ENCODE peak calls at places on chromosome 13, in four cellular contexts. D is K562, O is GM12878, X is HL-60. I is an unnamed sample.

GRCh38 chr13:53788286-53788685 is 759.7 kb downstream of the OLFM4 start:
- DNase-seq in D (no peak), O (no peak), X (no peak), I (no peak)

GRCh38 chr13:94705081-94705751 is 7.1 kb downstream of the SOX21 start:
- DNase-seq in D (no peak), O (no peak), X (no peak), I (no peak)

GRCh38 chr13:85031771-85032170 is 767.4 kb downstream of the SLITRK6 start:
- DNase-seq in D (no peak), O (no peak), X (no peak), I (no peak)

GRCh38 chr13:54989418-54989817 is 1960.8 kb downstream of the OLFM4 start:
- DNase-seq in D (no peak), O (no peak), X (no peak), I (no peak)

GRCh38 chr13:112877976-112878955 is 90.7 kb upstream of the MCF2L start:
- DNase-seq in D (no peak), O (no peak), X (no peak), I (no peak)

GRCh38 chr13:42420304-42420703 is 148.4 kb downstream of the AKAP11 start:
- DNase-seq in D (no peak), O (peak), X (no peak), I (peak)

GRCh38 chr13:86193281-86193680 is 394.1 kb upstream of the SLITRK6 start:
- DNase-seq in D (no peak), O (no peak), X (no peak), I (no peak)

GRCh38 chr13:71148391-71148790 is 718.6 kb downstream of the DACH1 start:
- DNase-seq in D (no peak), O (no peak), X (no peak), I (no peak)

GRCh38 chr13:27988520-27988919 is at the start of gene URAD:
- DNase-seq in D (no peak), O (no peak), X (no peak), I (no peak)

GRCh38 chr13:23901365-23901764 is 4.1 kb upstream of the C1QTNF9B start:
- DNase-seq in D (no peak), O (no peak), X (no peak), I (no peak)

GRCh38 chr13:25406377-25406776 is 34.6 kb downstream of the ATP8A2 start:
- DNase-seq in D (peak), O (no peak), X (peak), I (no peak)

GRCh38 chr13:69828527-69828926 is 279.1 kb upstream of the ATXN8OS start:
- DNase-seq in D (no peak), O (no peak), X (no peak), I (no peak)

GRCh38 chr13:42047561-42048322 is 706 bp upstream of the DGKH start:
- DNase-seq in D (peak), O (peak), X (peak), I (peak)

GRCh38 chr13:34721631-34722144 is 220.4 kb upstream of the NBEA start:
- DNase-seq in D (no peak), O (no peak), X (no peak), I (no peak)

GRCh38 chr13:25421602-25422001 is 49.8 kb downstream of the ATP8A2 start:
- DNase-seq in D (no peak), O (no peak), X (no peak), I (no peak)

GRCh38 chr13:84192125-84192524 is 309.9 kb upstream of the SLITRK1 start:
- DNase-seq in D (no peak), O (no peak), X (no peak), I (no peak)

GRCh38 chr13:111371211-111371610 is 50.8 kb downstream of the TEX29 start:
- DNase-seq in D (no peak), O (no peak), X (no peak), I (no peak)

DNA sequence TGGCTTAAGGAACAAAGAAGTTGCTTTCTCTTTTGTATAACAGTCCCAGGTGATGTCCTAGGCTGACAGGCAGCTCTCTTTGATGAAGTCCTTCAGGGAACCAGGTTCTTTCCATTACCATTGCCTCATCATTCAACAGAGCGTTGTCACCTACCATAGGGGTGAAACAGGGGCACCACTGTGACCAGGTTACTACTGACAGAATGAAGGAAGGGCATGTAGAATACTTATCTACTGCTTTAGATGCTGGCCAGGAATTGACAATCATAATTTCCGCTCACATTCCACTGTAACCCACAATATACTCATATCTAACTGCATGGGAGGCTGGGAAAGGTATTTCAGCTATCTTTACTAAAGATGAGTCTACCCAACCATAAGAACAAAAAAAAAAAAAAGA is 148.0 kb upstream of the FNDC3A start:
- DNase-seq in D (no peak), O (no peak), X (no peak), I (no peak)
- TF ChIP-seq SPI1 in D (no peak), O (no peak), X (no peak), I (no peak)

GRCh38 chr13:98344392-98344791 is 167.3 kb upstream of the RNF113B start:
- DNase-seq in D (no peak), O (no peak), X (no peak), I (no peak)
- TF ChIP-seq SPI1 in D (no peak), O (no peak), X (no peak), I (no peak)

DNA sequence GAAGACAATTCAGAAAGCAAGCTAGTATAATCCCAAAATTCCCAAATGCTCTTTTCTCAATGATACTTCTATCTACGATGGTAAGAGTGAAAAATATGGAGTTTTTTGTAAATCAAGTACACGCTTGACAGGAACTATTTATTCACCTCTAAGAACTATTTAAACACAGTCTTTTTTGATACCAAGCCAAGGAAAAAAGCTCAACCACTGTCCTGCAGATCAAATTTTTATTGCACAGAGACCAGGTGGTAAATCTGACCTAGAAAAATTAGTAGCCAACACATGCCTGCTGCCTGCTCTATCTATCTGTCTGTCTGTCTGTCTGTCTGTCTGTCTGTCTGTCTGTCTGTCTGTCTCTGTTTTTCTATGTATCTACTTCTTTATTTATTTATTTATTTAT is 292.2 kb downstream of the MZT1 start:
- DNase-seq in D (no peak), O (no peak), X (no peak), I (no peak)
- TF ChIP-seq SPI1 in D (no peak), O (no peak), X (no peak), I (no peak)

GRCh38 chr13:20188649-20189553 is 3.8 kb downstream of the GJB2 start:
- DNase-seq in D (peak), O (no peak), X (peak), I (no peak)
- TF ChIP-seq SPI1 in D (peak), O (no peak), X (peak), I (no peak)

GRCh38 chr13:108962652-108963051 is 333.2 kb downstream of the MYO16 start:
- DNase-seq in D (no peak), O (no peak), X (no peak), I (no peak)
- TF ChIP-seq SPI1 in D (no peak), O (no peak), X (no peak), I (no peak)

GRCh38 chr13:109509154-109509905 is 277.1 kb downstream of the IRS2 start:
- DNase-seq in D (no peak), O (no peak), X (no peak), I (no peak)
- TF ChIP-seq SPI1 in D (no peak), O (no peak), X (no peak), I (no peak)

DNA sequence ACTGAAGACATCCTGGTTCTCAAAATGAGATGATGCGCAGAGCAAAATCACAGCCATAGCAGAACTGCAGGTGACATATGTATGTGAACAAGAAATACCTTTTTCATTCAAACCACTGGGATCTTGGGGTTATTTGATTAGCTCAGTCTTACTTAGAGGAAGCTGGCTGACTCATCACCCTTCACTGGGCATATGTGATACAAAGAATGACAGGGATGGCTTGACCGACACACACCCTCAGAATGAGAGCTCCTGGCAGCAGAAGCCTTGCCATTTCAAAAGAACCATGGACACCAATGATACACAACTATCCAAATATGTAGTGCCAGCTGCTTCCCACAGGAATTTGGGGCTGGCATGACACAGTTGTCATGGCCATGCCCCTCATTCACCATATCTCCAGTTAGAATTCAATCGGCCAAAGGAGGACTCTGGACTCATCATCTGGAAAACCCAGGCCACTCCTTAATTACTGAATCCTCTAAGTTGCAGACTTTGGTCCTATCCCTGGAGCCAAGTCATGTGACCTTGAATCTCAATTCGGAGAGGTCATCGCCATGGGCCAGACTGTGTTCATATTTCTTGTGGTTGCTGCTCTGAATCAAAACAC is 115.8 kb downstream of the KATNAL1 start:
- DNase-seq in D (no peak), O (no peak), X (no peak), I (no peak)
- TF ChIP-seq SPI1 in D (no peak), O (no peak), X (no peak), I (no peak)

DNA sequence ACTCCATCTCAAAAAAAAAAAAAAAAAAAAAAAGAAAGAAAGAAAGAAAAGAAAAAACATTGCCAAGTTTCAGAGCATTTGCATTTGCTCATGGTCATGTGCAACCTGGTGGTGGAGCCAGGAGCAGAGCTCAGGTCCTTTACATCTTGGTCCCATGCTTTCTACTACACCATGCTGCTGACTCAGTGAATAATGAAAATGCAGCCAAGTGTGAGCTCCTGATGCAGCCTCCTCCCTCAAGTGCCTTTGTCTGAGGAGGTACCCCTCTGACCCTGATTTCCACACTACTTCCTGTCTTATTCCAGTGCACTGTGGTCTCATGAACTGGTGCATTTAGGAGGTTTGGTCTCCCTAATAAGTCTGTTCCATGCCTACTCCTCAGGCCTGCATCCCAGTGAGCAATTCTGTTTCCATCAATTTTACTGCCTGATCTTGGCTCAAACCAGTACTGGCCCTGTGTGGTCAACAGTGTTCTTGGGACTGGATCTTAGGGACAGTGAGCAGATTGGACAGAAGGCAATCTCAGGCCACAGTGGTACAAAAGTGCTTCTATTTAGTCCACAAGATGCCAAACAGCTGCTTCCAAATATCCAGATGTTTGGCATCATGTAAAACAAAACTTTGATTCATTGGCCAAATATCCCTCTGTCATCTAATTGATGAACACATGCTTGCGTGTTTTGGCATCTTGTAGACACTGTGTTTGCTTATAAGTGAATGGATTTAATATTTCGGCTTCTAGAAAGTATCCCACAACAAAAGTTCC is 28.8 kb upstream of the LRCH1 start:
- DNase-seq in D (no peak), O (no peak), X (no peak), I (no peak)
- TF ChIP-seq SPI1 in D (no peak), O (no peak), X (no peak), I (no peak)

GRCh38 chr13:44004881-44005280 is 125.2 kb downstream of the LACC1 start:
- DNase-seq in D (no peak), O (no peak), X (no peak), I (no peak)
- TF ChIP-seq SPI1 in D (no peak), O (no peak), X (no peak), I (no peak)